ENCODE peak calls at places on chromosomes 3 and 15, in five cellular contexts. Z, I, G, A and F are unnamed samples.

GRCh38 chr15:39199076-39199475 is 381.8 kb upstream of the THBS1 start:
- DNase-seq in Z (no peak), G (no peak), I (no peak), A (peak), F (no peak)

GRCh38 chr3:184540777-184541681 is 20.6 kb upstream of the EPHB3 start:
- DNase-seq in G (peak), I (peak), A (peak), Z (peak), F (peak)

GRCh38 chr15:49435201-49435600 is 12.2 kb downstream of the FGF7 start:
- DNase-seq in G (peak), I (no peak), A (peak), Z (no peak), F (no peak)

GRCh38 chr3:146052046-146052790 is 108.8 kb downstream of the PLOD2 start:
- DNase-seq in I (no peak), A (no peak), Z (no peak), G (peak), F (no peak)

GRCh38 chr3:82800248-82800647 is 1038.8 kb upstream of the GBE1 start:
- DNase-seq in G (no peak), I (no peak), Z (no peak), A (no peak), F (no peak)

GRCh38 chr3:48502728-48503168 is 1.2 kb downstream of the SHISA5 start:
- DNase-seq in I (no peak), G (no peak), A (no peak), Z (no peak), F (no peak)

GRCh38 chr3:108114423-108115065 is 23.7 kb upstream of the CD47 start:
- DNase-seq in G (no peak), A (no peak), Z (no peak), I (no peak), F (no peak)

GRCh38 chr3:38028621-38029361 is 651 bp downstream of the PLCD1 start:
- DNase-seq in I (no peak), Z (no peak), G (no peak), A (no peak), F (no peak)

DNA sequence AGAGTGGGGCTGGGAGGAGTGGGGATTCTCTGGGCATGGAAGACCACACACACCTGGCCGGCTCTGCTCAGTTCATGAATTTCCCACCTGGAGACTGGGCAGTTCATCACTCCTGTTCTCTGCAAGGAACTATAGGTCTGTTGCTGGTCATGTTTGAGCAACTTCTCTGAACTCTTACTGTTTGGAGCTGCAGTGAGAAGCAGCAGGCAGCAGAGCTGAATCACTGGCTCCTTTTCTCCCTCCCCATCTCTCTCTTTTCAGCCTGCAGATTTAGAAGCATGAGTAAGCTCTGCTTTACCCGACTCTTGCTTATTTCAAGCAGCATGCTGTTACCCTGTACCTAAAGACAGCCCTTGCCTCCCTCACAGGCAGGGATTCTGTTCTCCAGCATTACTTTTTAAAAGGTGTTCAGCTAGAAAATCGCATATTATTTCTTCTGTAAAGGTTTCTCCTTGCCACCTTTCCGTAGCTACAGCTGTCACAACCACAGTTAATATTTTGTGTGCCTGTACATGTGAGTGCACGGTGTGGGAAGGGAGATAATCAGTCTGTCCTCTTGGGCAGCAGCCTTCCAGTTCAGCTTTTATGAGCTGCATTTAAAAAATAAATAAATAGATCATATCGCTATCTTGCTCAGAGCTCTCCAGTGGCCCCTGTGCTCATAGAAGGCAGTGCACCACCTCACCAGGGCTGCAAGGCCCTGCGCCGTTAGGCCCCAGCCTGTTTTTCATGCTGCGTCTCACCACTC is 131.6 kb downstream of the CHCHD6 start:
- DNase-seq in A (peak), G (peak), I (peak), Z (no peak), F (no peak)
- TF ChIP-seq CTCF in A (peak), G (no peak), I (peak), Z (no peak), F (no peak)

DNA sequence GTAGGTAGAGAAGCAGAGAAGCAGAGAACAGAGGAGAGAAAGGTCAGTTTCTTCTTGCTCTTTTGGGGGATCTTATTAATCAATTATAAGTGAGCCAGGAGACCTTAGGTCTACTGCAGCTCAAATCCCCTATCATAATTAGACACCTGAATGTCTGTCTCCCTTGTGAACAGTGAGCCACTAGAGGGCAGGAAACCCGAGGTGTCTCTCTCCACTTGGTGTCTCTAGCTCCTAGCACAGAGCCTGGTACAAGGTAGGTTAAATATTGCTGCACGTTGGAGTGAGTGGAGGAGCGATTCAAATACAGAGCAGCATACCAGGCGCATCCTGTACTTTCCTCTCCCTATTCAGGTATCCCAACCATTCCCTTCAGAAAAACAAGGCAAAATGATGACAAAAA is 2.0 kb upstream of the ST8SIA2 start:
- DNase-seq in I (no peak), G (peak), Z (peak), A (peak), F (no peak)
- TF ChIP-seq CTCF in I (peak), G (peak), Z (peak), A (peak), F (no peak)

DNA sequence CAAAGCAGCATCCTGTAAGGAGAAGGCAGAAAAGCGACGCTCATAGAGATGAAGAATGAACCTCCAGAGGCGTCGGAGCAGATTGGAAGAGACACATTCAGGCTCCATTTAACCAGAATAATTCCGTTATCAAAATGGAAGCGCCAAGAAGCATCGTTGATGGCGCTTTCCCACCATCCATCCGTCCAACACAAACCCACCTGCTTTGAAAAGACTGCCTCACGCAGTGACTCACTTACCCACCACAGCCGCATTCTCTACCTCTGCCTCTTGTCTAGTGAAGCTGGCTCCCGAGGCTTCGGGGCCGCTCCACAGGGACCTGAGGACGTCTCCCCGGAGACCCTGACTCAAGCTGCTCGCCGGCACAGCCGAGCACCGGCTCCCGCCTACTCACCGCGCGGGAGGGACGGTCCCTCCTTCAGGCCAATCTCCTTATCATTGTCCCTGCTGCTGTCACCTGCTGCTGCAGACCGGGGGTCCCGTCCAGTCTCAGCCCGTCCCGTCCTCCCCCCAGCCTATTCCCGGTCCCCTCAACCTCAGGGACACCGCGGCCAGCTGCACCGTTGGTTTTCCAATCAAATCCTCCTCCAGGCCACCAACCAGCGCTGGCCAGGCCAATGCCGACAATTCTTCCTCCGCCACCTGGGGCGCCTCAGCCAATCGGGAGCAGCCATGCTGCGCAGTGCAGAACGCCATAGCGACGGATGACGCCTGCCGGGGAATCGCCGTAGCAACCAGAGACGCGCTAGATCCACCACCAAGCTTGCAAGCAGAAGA is at the start of gene NEK10:
- DNase-seq in G (peak), A (peak), Z (peak), I (peak), F (peak)
- TF ChIP-seq CTCF in G (no peak), A (no peak), Z (no peak), I (no peak), F (no peak)

GRCh38 chr3:197559662-197560061 is 3.9 kb upstream of the BDH1 start:
- DNase-seq in Z (no peak), I (no peak), A (no peak), G (no peak), F (no peak)
- TF ChIP-seq CTCF in Z (no peak), I (no peak), A (no peak), G (no peak), F (no peak)

GRCh38 chr3:65713016-65713415 is 325.7 kb downstream of the MAGI1 start:
- DNase-seq in Z (no peak), G (peak), A (peak), I (peak), F (no peak)

GRCh38 chr3:65716372-65716771 is 322.3 kb downstream of the MAGI1 start:
- DNase-seq in Z (no peak), I (no peak), A (no peak), G (no peak), F (no peak)

GRCh38 chr3:65714138-65714537 is 324.6 kb downstream of the MAGI1 start:
- DNase-seq in Z (no peak), A (peak), I (peak), G (peak), F (no peak)

GRCh38 chr3:65721386-65721785 is 317.3 kb downstream of the MAGI1 start:
- DNase-seq in Z (no peak), G (no peak), I (no peak), A (no peak), F (no peak)

DNA sequence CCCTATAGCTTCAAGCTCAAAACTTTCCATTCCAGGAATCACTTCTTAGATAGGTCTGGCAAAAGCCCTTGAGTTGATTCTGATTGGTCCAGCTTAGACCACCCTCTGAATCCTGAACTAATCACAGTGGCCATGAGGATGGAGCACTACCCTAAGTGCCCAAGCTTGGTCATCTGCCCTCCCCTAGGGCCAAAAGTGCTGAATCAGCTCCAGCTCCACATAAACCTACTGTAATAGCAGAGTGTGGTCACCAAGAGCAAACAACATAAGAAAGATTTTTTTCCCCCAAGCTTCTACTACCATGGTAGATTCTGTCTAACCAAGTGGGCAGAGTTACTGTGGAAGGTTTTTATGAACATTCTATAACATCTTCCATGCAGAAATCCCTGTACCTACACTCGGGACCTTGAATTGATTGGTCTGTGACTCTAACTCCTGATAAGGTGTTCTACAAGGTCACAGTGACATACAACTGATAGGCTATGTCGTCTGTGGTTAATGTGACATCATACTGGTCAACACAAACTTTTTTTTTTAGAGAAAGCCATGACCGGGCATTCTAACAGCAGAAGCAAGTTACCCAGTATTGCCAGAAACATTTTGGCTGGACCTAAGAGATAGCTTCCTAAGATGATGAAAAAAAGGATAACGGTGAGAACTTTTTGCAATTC is 320.9 kb downstream of the MAGI1 start:
- DNase-seq in G (no peak), I (no peak), Z (no peak), A (no peak), F (no peak)
- TF ChIP-seq CTCF in G (no peak), I (no peak), Z (no peak), A (no peak), F (no peak)

GRCh38 chr15:69275104-69275670 is 23.5 kb upstream of the PAQR5 start:
- DNase-seq in Z (no peak), A (peak), I (no peak), G (peak), F (no peak)

GRCh38 chr15:69272139-69272538 is 26.6 kb upstream of the PAQR5 start:
- DNase-seq in I (no peak), A (no peak), Z (no peak), G (peak), F (no peak)

GRCh38 chr15:69277316-69277715 is 21.4 kb upstream of the PAQR5 start:
- DNase-seq in I (no peak), A (no peak), G (no peak), Z (no peak), F (no peak)

GRCh38 chr15:69279636-69280035 is 19.1 kb upstream of the PAQR5 start:
- DNase-seq in Z (no peak), G (no peak), I (no peak), A (no peak), F (no peak)

GRCh38 chr15:69275933-69276565 is 22.7 kb upstream of the PAQR5 start:
- DNase-seq in A (peak), G (no peak), I (no peak), Z (no peak), F (no peak)
- TF ChIP-seq CTCF in A (no peak), G (no peak), I (no peak), Z (no peak), F (no peak)

GRCh38 chr3:160225181-160226025 is at the start of gene C3orf80:
- DNase-seq in I (no peak), A (peak), Z (peak), G (peak), F (peak)
- TF ChIP-seq CTCF in I (no peak), A (no peak), Z (peak), G (no peak), F (no peak)

GRCh38 chr3:170483485-170484262 is 65.0 kb downstream of the CLDN11 start:
- DNase-seq in Z (no peak), G (no peak), A (no peak), I (no peak), F (no peak)
- TF ChIP-seq CTCF in Z (no peak), G (peak), A (peak), I (peak), F (peak)